ENCODE peak calls at places on chromosome 13, in seven cellular contexts. M is cardiac muscle cell; G is activated B cell treated with CpG ODN at 0.5 μM for 24 hours; S is iris pigment epithelial cell; E is left ventricle myocardium superior; A is thoracic aorta; Q is stimulated activated CD8-positive, alpha-beta memory T cell treated with anti-CD3 and anti-CD28 coated beads, Interleukin-15, amount 100 ng/mL, for 1 hour. P is an unnamed sample.

GRCh38 chr13:32660227-32660626 is 74.0 kb downstream of the PDS5B start:
- DNase-seq in A (no peak), E (no peak), Q (no peak), M (no peak), S (no peak), G (no peak), P (no peak)

GRCh38 chr13:19089315-19089714 is 92.3 kb downstream of the TUBA3C start:
- DNase-seq in G (no peak), S (no peak), E (no peak), A (no peak), M (no peak), Q (no peak), P (peak)

GRCh38 chr13:95298971-95299627 is 2.2 kb downstream of the ABCC4 start:
- DNase-seq in A (no peak), M (peak), S (peak), E (no peak), G (no peak), Q (no peak), P (no peak)

GRCh38 chr13:41028051-41028450 is 8.9 kb upstream of the ELF1 start:
- DNase-seq in Q (no peak), G (no peak), S (no peak), M (no peak), E (no peak), A (no peak), P (peak)

GRCh38 chr13:48829536-48829935 is 146.2 kb upstream of the FNDC3A start:
- DNase-seq in E (no peak), M (no peak), A (no peak), G (no peak), S (no peak), Q (no peak), P (no peak)

GRCh38 chr13:29707876-29708543 is 112.5 kb upstream of the SLC7A1 start:
- DNase-seq in S (peak), M (peak), Q (no peak), E (peak), A (no peak), G (no peak), P (peak)

GRCh38 chr13:26051231-26052135 is at the start of gene SHISA2:
- DNase-seq in A (no peak), M (peak), Q (no peak), E (peak), G (no peak), S (peak), P (peak)

GRCh38 chr13:67273001-67273400 is 42.9 kb upstream of the PCDH9 start:
- DNase-seq in E (no peak), A (no peak), Q (no peak), S (peak), M (peak), G (no peak), P (no peak)

GRCh38 chr13:100484708-100485107 is 103.9 kb downstream of the GGACT start:
- DNase-seq in G (no peak), A (no peak), E (no peak), Q (no peak), S (no peak), M (no peak), P (no peak)

GRCh38 chr13:45162821-45163220 is 38.0 kb downstream of the KCTD4 start:
- DNase-seq in G (no peak), A (no peak), S (peak), M (peak), E (no peak), Q (no peak), P (no peak)

GRCh38 chr13:107835339-107836018 is 379.9 kb downstream of the LIG4 start:
- DNase-seq in M (peak), E (no peak), Q (no peak), A (no peak), S (peak), G (no peak), P (no peak)

GRCh38 chr13:42214445-42214844 is 57.5 kb upstream of the AKAP11 start:
- DNase-seq in Q (no peak), S (no peak), A (no peak), M (no peak), E (no peak), G (no peak), P (no peak)

GRCh38 chr13:50123862-50124535 is 108.8 kb downstream of the KCNRG start:
- DNase-seq in A (peak), E (no peak), S (peak), G (peak), M (peak), Q (peak), P (peak)

GRCh38 chr13:44506719-44507118 is 69.4 kb downstream of the TSC22D1 start:
- DNase-seq in G (no peak), S (no peak), Q (no peak), E (no peak), M (no peak), A (no peak), P (no peak)

GRCh38 chr13:37089495-37089894 is 16.0 kb downstream of the CSNK1A1L start:
- DNase-seq in S (no peak), Q (no peak), M (no peak), A (no peak), E (no peak), G (no peak), P (no peak)

GRCh38 chr13:114032121-114032799 is 58.4 kb upstream of the C13orf46 start:
- DNase-seq in G (no peak), Q (no peak), A (no peak), S (peak), M (peak), E (peak), P (no peak)

GRCh38 chr13:47426126-47426849 is 529.4 kb upstream of the HTR2A start:
- DNase-seq in M (peak), S (peak), E (peak), G (no peak), Q (no peak), A (no peak), P (no peak)

GRCh38 chr13:98026457-98026857 is 73.0 kb downstream of the IPO5 start:
- DNase-seq in Q (no peak), M (peak), S (peak), A (no peak), E (no peak), G (no peak), P (no peak)

GRCh38 chr13:91133941-91134772 is 213.3 kb upstream of the MIR17HG start:
- DNase-seq in E (no peak), M (peak), Q (no peak), G (no peak), S (peak), A (no peak), P (peak)

GRCh38 chr13:40181203-40181845 is 485.1 kb downstream of the FOXO1 start:
- DNase-seq in G (no peak), E (no peak), M (peak), Q (no peak), S (peak), A (no peak), P (no peak)

GRCh38 chr13:44810067-44810840 is 179.0 kb downstream of the NUFIP1 start:
- DNase-seq in M (peak), S (no peak), Q (no peak), E (no peak), G (no peak), A (no peak), P (peak)

GRCh38 chr13:44735806-44736205 is 159.7 kb upstream of the TSC22D1 start:
- DNase-seq in S (no peak), A (no peak), E (no peak), M (no peak), G (no peak), Q (no peak), P (no peak)

GRCh38 chr13:33251131-33251629 is 34.4 kb downstream of the STARD13 start:
- DNase-seq in S (peak), M (peak), G (no peak), E (no peak), Q (no peak), A (peak), P (no peak)

GRCh38 chr13:113086031-113086750 is 19.4 kb upstream of the F7 start:
- DNase-seq in M (no peak), Q (no peak), S (no peak), G (no peak), E (peak), A (no peak), P (no peak)

GRCh38 chr13:60043262-60043661 is 120.5 kb downstream of the DIAPH3 start:
- DNase-seq in A (no peak), G (no peak), E (no peak), S (peak), M (peak), Q (no peak), P (no peak)

GRCh38 chr13:45872574-45872973 is 21.0 kb upstream of the SIAH3 start:
- DNase-seq in G (no peak), A (no peak), S (no peak), Q (no peak), E (no peak), M (no peak), P (no peak)

GRCh38 chr13:69950160-69950559 is 157.5 kb upstream of the ATXN8OS start:
- DNase-seq in Q (no peak), E (no peak), A (no peak), S (no peak), G (no peak), M (no peak), P (no peak)

GRCh38 chr13:113857531-113858195 is 6.2 kb downstream of the GAS6 start:
- DNase-seq in S (no peak), M (no peak), A (no peak), Q (no peak), E (no peak), G (no peak), P (no peak)